ENCODE peak calls at places on chromosomes 13 and 19, in five cellular contexts. V is A549, W is GM12878, U is K562, Y is HepG2. F is an unnamed sample.

GRCh38 chr19:1401138-1401888 is at the start of gene GAMT:
- DNase-seq in W (no peak), Y (no peak), V (no peak), U (peak; percentile 88), F (peak; percentile 65)

GRCh38 chr13:76813874-76814273 is 72.3 kb downstream of the KCTD12 start:
- DNase-seq in U (no peak), V (peak; percentile 5), Y (peak; percentile 15), W (no peak), F (no peak)

GRCh38 chr19:1469200-1469935 is 9.6 kb downstream of the C19orf25 start:
- DNase-seq in W (no peak), Y (no peak), V (no peak), U (no peak), F (no peak)

GRCh38 chr19:55172741-55173140 is 6.3 kb upstream of the DNAAF3 start:
- DNase-seq in Y (no peak), V (peak; percentile 46), U (no peak), W (no peak), F (no peak)

GRCh38 chr19:11247391-11247790 is 8.0 kb downstream of the ANGPTL8 start:
- DNase-seq in V (no peak), Y (no peak), U (no peak), W (no peak), F (no peak)

GRCh38 chr19:16778796-16779411 is 50.3 kb upstream of the SIN3B start:
- DNase-seq in V (peak; percentile 81), U (peak; percentile 77), W (peak; percentile 26), Y (peak; percentile 40), F (peak; percentile 87)

GRCh38 chr19:56508282-56508778 is 675 bp downstream of the ZNF471 start:
- DNase-seq in V (peak; percentile 7), U (no peak), Y (no peak), W (no peak), F (no peak)

GRCh38 chr13:94214979-94215378 is 264.5 kb downstream of the DCT start:
- DNase-seq in Y (no peak), U (no peak), V (no peak), W (no peak), F (no peak)

GRCh38 chr13:39559838-39560237 is 43.2 kb downstream of the LHFPL6 start:
- DNase-seq in U (no peak), W (no peak), Y (no peak), V (no peak), F (no peak)

GRCh38 chr13:19881641-19882040 is 18.2 kb upstream of the ZMYM5 start:
- DNase-seq in V (no peak), W (no peak), U (no peak), Y (no peak), F (no peak)

GRCh38 chr13:35954207-35954560 is 177.0 kb downstream of the DCLK1 start:
- DNase-seq in U (no peak), Y (no peak), W (no peak), V (no peak), F (no peak)

GRCh38 chr19:14796021-14796420 is 17.7 kb upstream of the ADGRE2 start:
- DNase-seq in Y (no peak), V (no peak), U (no peak), W (no peak), F (no peak)

GRCh38 chr19:45591004-45591637 is 6.5 kb upstream of the OPA3 start:
- DNase-seq in Y (peak; percentile 64), U (peak; percentile 84), W (no peak), V (peak; percentile 85), F (peak; percentile 88)

GRCh38 chr19:3135961-3136683 is at the start of gene GNA15:
- DNase-seq in W (no peak), U (no peak), V (no peak), Y (no peak), F (no peak)

GRCh38 chr13:42146359-42146758 is 97.9 kb downstream of the DGKH start:
- DNase-seq in U (no peak), Y (no peak), V (no peak), W (no peak), F (no peak)

GRCh38 chr13:32318072-32318471 is 2.8 kb downstream of the BRCA2 start:
- DNase-seq in Y (no peak), W (no peak), U (no peak), V (no peak), F (no peak)

GRCh38 chr19:53908933-53909415 is at the start of gene CACNG7:
- DNase-seq in Y (no peak), V (peak; percentile 43), U (no peak), W (no peak), F (peak; percentile 83)
- TF ChIP-seq JUNB in Y (no peak), V (no peak), U (no peak), W (no peak), F (no peak)

GRCh38 chr19:35295792-35296462 is 4.0 kb downstream of the MAG start:
- DNase-seq in V (no peak), W (no peak), U (peak; percentile 66), Y (no peak), F (peak; percentile 73)
- TF ChIP-seq REST in V (no peak), W (no peak), U (no peak), Y (no peak), F (no peak)

DNA sequence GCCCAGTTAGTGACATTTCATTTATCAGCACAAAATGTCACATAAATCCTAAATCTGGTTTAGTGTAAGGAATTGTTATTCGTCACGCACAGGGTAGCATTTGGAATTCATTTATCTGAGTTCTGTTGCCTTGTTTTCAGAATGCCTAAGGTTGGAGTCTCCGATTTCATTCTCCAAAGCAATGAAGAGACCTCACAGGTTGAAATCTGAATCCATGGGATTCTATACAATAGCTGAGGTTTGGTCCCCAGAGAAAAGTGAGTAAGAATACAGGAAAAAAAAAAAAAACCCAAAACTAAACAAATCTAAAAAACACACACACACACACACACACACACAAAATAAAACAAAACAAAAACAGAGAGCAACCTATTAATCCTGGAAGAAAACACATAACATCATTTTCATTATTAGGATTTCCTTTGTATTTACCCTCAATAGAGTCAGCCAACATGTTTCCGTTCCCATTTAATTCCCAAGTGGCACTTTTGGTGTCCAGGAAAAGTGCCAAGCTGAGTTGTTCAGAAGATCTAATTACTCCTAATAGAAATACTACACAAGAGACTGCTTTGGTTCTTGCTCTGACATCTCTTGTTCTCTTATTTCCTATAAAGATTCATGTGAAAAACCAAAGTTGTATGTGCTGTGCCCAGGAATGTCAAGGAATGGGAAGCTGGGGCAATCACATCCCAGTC is 36.2 kb upstream of the LRCH1 start:
- DNase-seq in Y (no peak), W (no peak), U (no peak), V (no peak), F (peak; percentile 16)
- TF ChIP-seq JUNB in Y (no peak), W (no peak), U (no peak), V (no peak), F (no peak)

DNA sequence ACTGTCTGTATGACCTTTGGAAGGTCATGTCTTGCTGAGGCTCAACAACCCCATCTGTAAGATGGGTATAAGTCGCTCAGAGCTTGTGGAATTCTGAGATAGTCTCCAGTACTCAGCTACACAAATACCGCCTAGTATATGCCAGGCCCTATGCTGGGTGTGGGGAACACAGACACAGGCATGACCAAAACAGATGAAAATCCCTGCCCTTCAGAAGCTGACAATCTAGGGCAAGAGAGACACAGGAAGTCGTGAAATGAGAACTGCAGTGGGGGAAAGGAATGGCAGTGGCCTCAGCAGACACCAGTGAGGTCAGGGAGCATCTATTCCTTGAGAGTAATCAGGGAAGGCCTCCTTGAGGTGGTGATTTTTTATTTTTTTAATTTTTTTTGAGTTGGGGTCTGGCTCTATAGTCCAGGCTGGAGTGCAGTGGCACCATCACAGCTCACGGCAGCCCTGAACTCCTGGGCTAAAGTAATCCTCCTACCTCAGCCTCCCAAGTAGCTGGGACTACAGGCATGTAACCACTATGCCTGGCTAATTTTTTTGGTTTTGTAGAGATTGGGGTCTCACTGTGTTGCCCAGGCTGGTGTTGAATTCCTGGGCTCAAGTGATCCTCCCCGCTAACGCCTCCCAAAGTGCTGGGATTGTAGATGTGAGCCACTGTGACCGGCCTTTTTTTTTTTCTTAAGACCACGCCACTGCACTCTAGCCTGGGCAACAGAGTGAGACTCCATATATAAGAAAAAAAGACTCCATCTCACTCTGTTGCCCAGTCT is 3.2 kb downstream of the TMIGD2 start:
- DNase-seq in U (no peak), V (no peak), Y (no peak), W (no peak), F (no peak)
- TF ChIP-seq REST in U (no peak), V (no peak), Y (no peak), W (no peak), F (no peak)

GRCh38 chr13:25180795-25181537 is 8.9 kb upstream of the AMER2 start:
- DNase-seq in V (no peak), U (no peak), W (peak; percentile 84), Y (no peak), F (no peak)
- TF ChIP-seq JUNB in V (no peak), U (no peak), W (peak; percentile 68), Y (no peak), F (no peak)